ENCODE peak calls at places on chromosomes 13 and 19, in seven cellular contexts. V is fibroblast of lung, K is K562, U is thoracic aorta, T is tibial nerve, Z is fibroblast of mammary gland, L is uterus. R is an unnamed sample.

GRCh38 chr13:22662771-22663170 is 518.0 kb upstream of the SGCG start:
- DNase-seq in V (no peak), K (no peak), U (no peak), T (no peak), Z (no peak), L (no peak), R (no peak)

GRCh38 chr19:8311461-8312260 is 3.5 kb upstream of the CD320 start:
- DNase-seq in V (no peak), K (no peak), U (no peak), T (no peak), Z (no peak), L (no peak), R (no peak)

GRCh38 chr13:42594577-42595571 is 20.9 kb downstream of the TNFSF11 start:
- DNase-seq in V (peak), K (peak), U (no peak), T (no peak), Z (peak), L (peak), R (peak)

GRCh38 chr19:15649526-15649925 is 8.8 kb downstream of the CYP4F3 start:
- DNase-seq in V (no peak), K (no peak), U (no peak), T (no peak), Z (no peak), L (no peak), R (no peak)

GRCh38 chr13:59601993-59602392 is 561.7 kb downstream of the DIAPH3 start:
- DNase-seq in V (no peak), K (no peak), U (no peak), T (no peak), Z (no peak), L (no peak), R (no peak)

GRCh38 chr13:73385848-73386247 is 327.0 kb downstream of the KLF5 start:
- DNase-seq in V (no peak), K (no peak), U (no peak), T (no peak), Z (no peak), L (no peak), R (peak)

GRCh38 chr19:2663920-2664571 is 38.4 kb downstream of the GNG7 start:
- DNase-seq in V (no peak), K (peak), U (no peak), T (no peak), Z (no peak), L (no peak), R (no peak)

GRCh38 chr19:31377736-31378135 is 28.5 kb upstream of the TSHZ3 start:
- DNase-seq in V (no peak), K (no peak), U (no peak), T (no peak), Z (peak), L (no peak), R (peak)

GRCh38 chr13:72204291-72204690 is 337.3 kb upstream of the DACH1 start:
- DNase-seq in V (peak), K (no peak), U (no peak), T (no peak), Z (peak), L (no peak), R (no peak)

GRCh38 chr19:55370305-55370988 is at the start of gene IL11:
- DNase-seq in V (peak), K (no peak), U (no peak), T (no peak), Z (peak), L (no peak), R (peak)

GRCh38 chr13:32261567-32261966 is 53.6 kb downstream of the ZAR1L start:
- DNase-seq in V (peak), K (peak), U (peak), T (peak), Z (peak), L (peak), R (peak)

GRCh38 chr19:17107546-17108452 is 32.2 kb downstream of the MYO9B start:
- DNase-seq in V (peak), K (no peak), U (peak), T (peak), Z (peak), L (peak), R (peak)

GRCh38 chr13:114315074-114315785 is 927 bp downstream of the CHAMP1 start:
- DNase-seq in V (peak), K (no peak), U (no peak), T (no peak), Z (no peak), L (no peak), R (no peak)

GRCh38 chr13:24741016-24741662 is 22.8 kb upstream of the RNF17 start:
- DNase-seq in V (no peak), K (peak), U (no peak), T (no peak), Z (no peak), L (no peak), R (no peak)

GRCh38 chr13:81568824-81569223 is 1227.9 kb upstream of the SPRY2 start:
- DNase-seq in V (no peak), K (no peak), U (no peak), T (no peak), Z (no peak), L (no peak), R (no peak)

GRCh38 chr19:29922972-29923371 is 19.1 kb upstream of the URI1 start:
- DNase-seq in V (no peak), K (no peak), U (no peak), T (no peak), Z (no peak), L (no peak), R (no peak)

GRCh38 chr19:39128511-39129079 is 3.0 kb downstream of the PAK4 start:
- DNase-seq in V (no peak), K (no peak), U (no peak), T (no peak), Z (no peak), L (no peak), R (no peak)

GRCh38 chr13:110233181-110233641 is 73.7 kb downstream of the COL4A1 start:
- DNase-seq in V (peak), K (no peak), U (peak), T (peak), Z (peak), L (peak), R (peak)

GRCh38 chr19:12639901-12640613 is 26.5 kb downstream of the MAN2B1 start:
- DNase-seq in V (peak), K (peak), U (peak), T (peak), Z (peak), L (peak), R (peak)

GRCh38 chr19:5129691-5130090 is 160.8 kb downstream of the KDM4B start:
- DNase-seq in V (no peak), K (no peak), U (no peak), T (no peak), Z (no peak), L (no peak), R (no peak)

GRCh38 chr19:10295305-10295846 is 5.6 kb downstream of the ICAM5 start:
- DNase-seq in V (no peak), K (no peak), U (no peak), T (no peak), Z (no peak), L (no peak), R (peak)

GRCh38 chr19:15252398-15253018 is 20.3 kb upstream of the EPHX3 start:
- DNase-seq in V (peak), K (no peak), U (no peak), T (no peak), Z (peak), L (peak), R (peak)

GRCh38 chr19:57648336-57649003 is 15.5 kb downstream of the ZNF211 start:
- DNase-seq in V (no peak), K (no peak), U (no peak), T (no peak), Z (no peak), L (no peak), R (no peak)

GRCh38 chr13:101755228-101755887 is 302.9 kb downstream of the ITGBL1 start:
- DNase-seq in V (peak), K (no peak), U (no peak), T (no peak), Z (no peak), L (no peak), R (peak)

GRCh38 chr19:57267294-57267693 is 13.0 kb upstream of the ZNF460 start:
- DNase-seq in V (peak), K (no peak), U (no peak), T (no peak), Z (no peak), L (no peak), R (no peak)

GRCh38 chr19:41932259-41933130 is 4.2 kb upstream of the ERFL start:
- DNase-seq in V (no peak), K (no peak), U (no peak), T (no peak), Z (no peak), L (no peak), R (no peak)

GRCh38 chr13:83883061-83883523 is 818 bp upstream of the SLITRK1 start:
- DNase-seq in V (no peak), K (no peak), U (no peak), T (no peak), Z (no peak), L (no peak), R (no peak)
- H3K4me3 ChIP-seq in V (no peak), K (no peak), U (no peak), T (no peak), Z (no peak), L (no peak), R (no peak)

DNA sequence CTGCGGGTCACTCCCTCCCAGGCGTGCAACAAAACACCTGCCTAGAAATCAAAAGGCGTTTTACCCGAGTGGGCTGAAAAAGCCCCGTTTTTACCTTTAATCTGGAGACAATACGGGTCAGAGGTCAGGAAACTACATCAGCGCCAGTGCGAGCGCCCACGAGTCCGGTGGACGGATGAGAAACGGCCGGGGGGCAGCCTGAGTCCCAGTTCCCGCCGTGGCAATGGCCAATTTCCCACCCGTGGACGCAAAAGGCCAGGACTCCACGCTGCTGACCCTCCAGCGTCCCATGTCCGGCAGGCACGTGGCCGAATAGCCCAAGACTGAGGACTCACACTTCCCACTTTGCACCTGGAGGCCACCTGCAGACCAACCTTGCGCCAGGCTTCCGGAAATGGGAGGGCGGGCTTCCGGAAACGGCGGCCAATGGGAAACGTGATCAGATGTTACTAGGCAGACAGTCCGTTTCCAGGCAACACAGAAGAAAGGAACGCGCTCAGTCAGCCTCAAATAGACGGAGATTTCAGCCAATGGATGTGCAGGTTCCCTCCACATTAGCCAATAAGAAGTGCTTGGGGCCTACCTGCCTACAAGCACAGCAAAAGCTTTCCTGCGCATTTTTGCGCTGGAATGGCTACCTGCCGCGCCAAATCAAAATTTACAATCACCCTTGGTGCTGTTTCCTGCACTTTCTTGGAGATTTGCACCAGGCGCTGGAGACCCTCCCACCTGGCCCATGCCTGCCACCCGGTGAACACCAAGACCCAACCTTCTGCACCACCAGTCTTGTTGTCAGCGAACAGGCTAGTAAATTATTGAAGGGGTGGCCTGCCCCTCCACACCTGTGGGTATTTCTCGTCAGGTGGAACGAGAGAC is 47.4 kb downstream of the ZFP14 start:
- DNase-seq in V (peak), K (peak), U (peak), T (peak), Z (peak), L (peak), R (peak)
- TF ChIP-seq CTCF in V (peak), K (no peak), U (no peak), T (no peak), Z (no peak), L (no peak), R (no peak)

GRCh38 chr13:52450793-52451116 is 321 bp upstream of the VPS36 start:
- DNase-seq in V (no peak), K (no peak), U (no peak), T (no peak), Z (no peak), L (no peak), R (no peak)
- H3K4me3 ChIP-seq in V (peak), K (no peak), U (peak), T (peak), Z (peak), L (peak), R (peak)

GRCh38 chr13:99605417-99606321 is 104.4 kb downstream of the TM9SF2 start:
- DNase-seq in V (peak), K (peak), U (no peak), T (no peak), Z (peak), L (peak), R (no peak)
- TF ChIP-seq CTCF in V (peak), K (peak), U (peak), T (peak), Z (no peak), L (no peak), R (peak)

GRCh38 chr19:40719414-40719894 is 2.5 kb downstream of the ITPKC start:
- DNase-seq in V (no peak), K (no peak), U (no peak), T (no peak), Z (peak), L (no peak), R (peak)
- H3K4me3 ChIP-seq in V (peak), K (peak), U (peak), T (peak), Z (peak), L (peak), R (peak)

DNA sequence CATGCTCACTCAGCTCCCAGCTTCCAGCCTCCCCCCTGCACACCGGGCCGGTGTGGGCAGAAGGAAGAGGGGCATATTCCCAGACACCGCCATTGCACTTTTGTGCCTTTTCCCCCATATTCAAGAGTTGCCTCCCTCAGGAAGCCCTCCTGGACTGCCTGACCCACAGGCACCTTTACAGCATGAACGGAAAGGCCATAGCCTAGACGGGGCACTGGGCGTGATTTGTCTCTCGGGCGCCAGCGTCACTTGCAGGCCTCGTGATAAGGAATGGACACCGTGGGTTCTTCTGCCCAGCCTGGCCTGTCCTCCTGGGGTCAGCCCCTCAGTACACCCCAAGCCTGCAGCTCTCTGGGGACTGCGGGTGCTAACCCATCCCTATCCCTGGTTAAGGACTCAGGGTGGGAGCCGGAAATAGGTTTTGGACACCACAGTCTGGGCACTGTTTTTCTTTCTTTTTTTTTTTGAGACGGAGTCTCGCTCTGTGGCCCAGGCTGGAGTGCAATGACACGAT is 933 bp upstream of the UQCR11 start:
- DNase-seq in V (no peak), K (no peak), U (no peak), T (no peak), Z (no peak), L (no peak), R (no peak)
- TF ChIP-seq CTCF in V (no peak), K (no peak), U (no peak), T (no peak), Z (no peak), L (no peak), R (no peak)

GRCh38 chr19:35206855-35207254 is 21.7 kb downstream of the FAM187B start:
- DNase-seq in V (no peak), K (no peak), U (no peak), T (no peak), Z (no peak), L (no peak), R (no peak)

GRCh38 chr19:35204799-35205732 is 23.5 kb downstream of the FAM187B start:
- DNase-seq in V (no peak), K (peak), U (no peak), T (no peak), Z (no peak), L (no peak), R (no peak)

GRCh38 chr19:35207391-35207871 is 21.1 kb downstream of the FAM187B start:
- DNase-seq in V (no peak), K (no peak), U (no peak), T (no peak), Z (no peak), L (no peak), R (no peak)

GRCh38 chr19:35205733-35206323 is 22.7 kb downstream of the FAM187B start:
- DNase-seq in V (no peak), K (peak), U (no peak), T (no peak), Z (no peak), L (no peak), R (no peak)

GRCh38 chr19:35206379-35206778 is 22.2 kb downstream of the FAM187B start:
- DNase-seq in V (no peak), K (peak), U (no peak), T (no peak), Z (no peak), L (no peak), R (no peak)
- H3K4me3 ChIP-seq in V (no peak), K (no peak), U (no peak), T (no peak), Z (no peak), L (no peak), R (no peak)

GRCh38 chr13:71055644-71056043 is 811.4 kb downstream of the DACH1 start:
- DNase-seq in V (no peak), K (no peak), U (no peak), T (no peak), Z (no peak), L (no peak), R (no peak)

GRCh38 chr13:71054358-71054757 is 812.6 kb downstream of the DACH1 start:
- DNase-seq in V (no peak), K (no peak), U (no peak), T (no peak), Z (no peak), L (no peak), R (no peak)

GRCh38 chr13:71055047-71055446 is 812.0 kb downstream of the DACH1 start:
- DNase-seq in V (no peak), K (no peak), U (no peak), T (no peak), Z (no peak), L (no peak), R (no peak)

GRCh38 chr13:71056581-71056980 is 810.4 kb downstream of the DACH1 start:
- DNase-seq in V (no peak), K (no peak), U (no peak), T (no peak), Z (no peak), L (no peak), R (no peak)

GRCh38 chr13:71051573-71051972 is 815.4 kb downstream of the DACH1 start:
- DNase-seq in V (no peak), K (no peak), U (no peak), T (no peak), Z (no peak), L (no peak), R (no peak)
- TF ChIP-seq CTCF in V (no peak), K (no peak), U (no peak), T (no peak), Z (no peak), L (no peak), R (no peak)

GRCh38 chr19:18306903-18307681 is 15.8 kb downstream of the LSM4 start:
- DNase-seq in V (no peak), K (no peak), U (no peak), T (no peak), Z (no peak), L (no peak), R (peak)
- H3K4me3 ChIP-seq in V (no peak), K (no peak), U (peak), T (no peak), Z (no peak), L (no peak), R (no peak)